ENCODE peak calls at places on chromosome 5, in six cellular contexts. Q is vagina, S is transverse colon, F is HCT116, M is breast epithelium, B is H1. Y is an unnamed sample.

GRCh38 chr5:97019435-97020117 is 83.7 kb downstream of the LNPEP start:
- DNase-seq in Q (no peak), S (no peak), F (no peak), M (no peak), B (peak; percentile 29), Y (no peak)

GRCh38 chr5:133539818-133540217 is 72.5 kb downstream of the FSTL4 start:
- DNase-seq in Q (no peak), S (no peak), F (no peak), M (no peak), B (no peak), Y (no peak)

GRCh38 chr5:96751203-96752169 is 56.3 kb downstream of the ERAP1 start:
- DNase-seq in Q (no peak), S (no peak), F (no peak), M (no peak), B (no peak), Y (no peak)

GRCh38 chr5:154628685-154629084 is 126.5 kb upstream of the LARP1 start:
- DNase-seq in Q (no peak), S (no peak), F (no peak), M (no peak), B (no peak), Y (no peak)

GRCh38 chr5:141524604-141525597 is 36.0 kb downstream of the PCDHGC5 start:
- DNase-seq in Q (no peak), S (peak; percentile 87), F (peak; percentile 88), M (peak; percentile 85), B (peak; percentile 95), Y (peak; percentile 92)

GRCh38 chr5:107553063-107553676 is 117.6 kb downstream of the EFNA5 start:
- DNase-seq in Q (no peak), S (no peak), F (no peak), M (no peak), B (no peak), Y (no peak)

GRCh38 chr5:174446988-174447387 is 277.4 kb upstream of the MSX2 start:
- DNase-seq in Q (no peak), S (no peak), F (no peak), M (no peak), B (no peak), Y (no peak)

GRCh38 chr5:129244478-129244877 is 149.9 kb downstream of the ISOC1 start:
- DNase-seq in Q (no peak), S (no peak), F (no peak), M (no peak), B (no peak), Y (no peak)

GRCh38 chr5:6522337-6522736 is 73.7 kb downstream of the UBE2QL1 start:
- DNase-seq in Q (peak; percentile 4), S (no peak), F (no peak), M (no peak), B (no peak), Y (peak; percentile 64)

GRCh38 chr5:1787472-1788047 is 12.1 kb downstream of the MRPL36 start:
- DNase-seq in Q (no peak), S (no peak), F (no peak), M (no peak), B (no peak), Y (no peak)

GRCh38 chr5:4802044-4802443 is 338.1 kb upstream of the ADAMTS16 start:
- DNase-seq in Q (no peak), S (no peak), F (no peak), M (no peak), B (no peak), Y (no peak)

GRCh38 chr5:34929150-34929719 is at the start of gene DNAJC21:
- DNase-seq in Q (peak; percentile 98), S (peak; percentile 98), F (peak; percentile 87), M (peak; percentile 96), B (peak; percentile 94), Y (peak; percentile 99)

GRCh38 chr5:34930527-34930844 is 1.1 kb downstream of the DNAJC21 start:
- DNase-seq in Q (no peak), S (no peak), F (no peak), M (no peak), B (no peak), Y (no peak)

GRCh38 chr5:34930870-34931269 is 1.5 kb downstream of the DNAJC21 start:
- DNase-seq in Q (no peak), S (no peak), F (no peak), M (no peak), B (no peak), Y (no peak)

GRCh38 chr5:34928267-34928666 is 1.1 kb upstream of the DNAJC21 start:
- DNase-seq in Q (no peak), S (no peak), F (no peak), M (no peak), B (no peak), Y (no peak)

GRCh38 chr5:34929720-34930526 is 564 bp downstream of the DNAJC21 start:
- DNase-seq in Q (no peak), S (peak; percentile 92), F (peak; percentile 73), M (peak; percentile 85), B (peak; percentile 38), Y (peak; percentile 98)
- TF ChIP-seq POLR2A in Q (no peak), S (peak; percentile 85), F (no peak), M (peak; percentile 8), B (no peak), Y (peak; percentile 86)

GRCh38 chr5:175853573-175854230 is 17.7 kb upstream of the CPLX2 start:
- DNase-seq in Q (no peak), S (no peak), F (no peak), M (no peak), B (no peak), Y (no peak)
- TF ChIP-seq POLR2AphosphoS5 in Q (no peak), S (no peak), F (no peak), M (no peak), B (no peak), Y (no peak)

DNA sequence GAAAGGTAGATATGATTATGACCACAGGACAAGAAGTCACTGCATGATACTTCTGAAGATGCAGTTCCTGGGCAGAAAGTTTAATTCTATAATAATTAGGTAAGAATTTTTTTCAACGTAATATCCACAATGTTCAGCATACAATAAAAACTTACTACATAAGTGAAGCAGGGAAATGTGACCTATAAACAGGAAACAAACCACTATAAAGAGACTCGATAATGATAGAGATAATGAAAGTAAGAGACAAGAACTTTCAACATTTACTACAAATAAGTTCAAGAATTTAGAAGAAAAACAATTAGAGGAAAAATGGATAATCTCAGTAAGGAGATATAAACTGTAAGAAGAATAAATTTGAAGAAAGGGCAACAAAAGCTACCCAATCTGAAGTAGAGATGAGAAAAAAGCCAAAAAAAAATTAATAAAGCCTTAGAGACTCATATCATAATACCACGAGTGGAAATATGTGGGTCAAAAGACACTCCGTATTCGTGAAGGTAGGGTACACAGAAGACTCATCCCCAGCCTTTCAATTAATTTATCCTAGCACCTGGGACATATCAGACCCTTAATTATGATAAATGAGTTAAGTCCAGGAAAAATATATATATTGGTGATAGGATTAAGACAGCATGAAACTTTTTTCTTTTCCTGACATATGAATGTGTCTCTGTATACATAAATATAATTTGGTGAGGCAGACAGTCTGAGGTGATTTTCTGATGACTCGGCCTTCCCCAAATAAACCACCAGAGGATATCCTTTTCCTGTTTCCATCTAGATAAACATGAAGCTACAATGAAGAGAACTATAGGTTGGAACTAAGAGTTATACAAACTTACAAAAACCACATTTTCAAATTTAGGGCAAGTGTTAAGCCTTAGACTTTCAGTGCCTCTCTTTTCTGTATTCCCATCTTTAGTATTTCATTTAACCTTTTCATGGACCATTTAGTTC is 120.4 kb downstream of the RAPGEF6 start:
- DNase-seq in Q (no peak), S (no peak), F (no peak), M (no peak), B (no peak), Y (no peak)
- TF ChIP-seq CTCF in Q (no peak), S (no peak), F (no peak), M (no peak), B (no peak), Y (no peak)

DNA sequence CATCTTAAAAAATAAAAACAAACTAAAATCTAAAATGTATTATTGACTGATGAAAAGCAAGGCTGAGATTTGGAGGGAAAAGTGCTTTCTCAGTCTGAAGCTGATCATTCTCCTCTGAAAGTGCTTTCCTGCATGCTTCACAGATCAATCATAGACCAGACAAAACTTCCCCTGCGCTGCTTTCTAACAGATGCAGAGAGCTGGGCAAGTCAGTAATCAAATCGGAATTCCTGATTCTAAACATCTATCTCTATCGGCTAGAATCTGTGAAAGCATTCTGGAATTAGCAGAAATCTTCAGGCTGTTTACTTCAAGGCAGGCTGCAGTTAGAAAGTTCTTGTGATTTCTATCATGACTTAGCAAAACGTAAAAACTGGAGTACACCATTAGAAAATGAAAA is 15.6 kb upstream of the FAM81B start:
- DNase-seq in Q (no peak), S (no peak), F (no peak), M (no peak), B (no peak), Y (no peak)
- TF ChIP-seq POLR2A in Q (no peak), S (no peak), F (no peak), M (no peak), B (no peak), Y (no peak)

GRCh38 chr5:61245486-61245885 is 83.2 kb upstream of the SMIM15 start:
- DNase-seq in Q (no peak), S (peak; percentile 9), F (no peak), M (no peak), B (no peak), Y (no peak)

GRCh38 chr5:61246768-61247307 is 84.6 kb upstream of the SMIM15 start:
- DNase-seq in Q (no peak), S (no peak), F (no peak), M (no peak), B (no peak), Y (no peak)

GRCh38 chr5:61245936-61246335 is 83.7 kb upstream of the SMIM15 start:
- DNase-seq in Q (no peak), S (peak; percentile 37), F (no peak), M (no peak), B (no peak), Y (no peak)
- TF ChIP-seq POLR2AphosphoS5 in Q (no peak), S (no peak), F (no peak), M (no peak), B (no peak), Y (no peak)

GRCh38 chr5:104111622-104112021 is 549.0 kb upstream of the NUDT12 start:
- DNase-seq in Q (no peak), S (no peak), F (no peak), M (no peak), B (no peak), Y (no peak)
- TF ChIP-seq CTCF in Q (no peak), S (no peak), F (no peak), M (no peak), B (no peak), Y (no peak)

DNA sequence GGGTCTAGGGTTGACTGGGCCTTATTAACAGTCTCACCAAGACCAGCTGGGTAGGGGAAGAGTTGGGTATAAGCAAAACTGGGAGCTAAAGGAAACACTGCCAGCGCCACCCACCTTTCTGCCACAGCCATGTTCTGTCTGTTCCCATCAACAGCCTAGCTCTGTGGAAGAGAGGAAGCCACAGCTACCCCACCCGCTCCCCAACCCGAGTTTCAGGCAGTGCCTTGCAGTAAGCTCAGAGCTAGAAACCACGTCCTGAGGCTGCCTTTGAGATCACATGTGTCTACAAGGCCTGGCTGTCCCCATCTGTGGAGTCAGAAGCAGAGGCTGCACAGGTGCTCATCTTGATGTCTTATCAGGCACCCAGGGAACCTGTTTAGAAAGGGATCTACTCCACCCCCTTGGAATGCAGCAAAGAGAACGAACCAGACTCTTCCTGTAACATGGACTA is 15.3 kb downstream of the HNRNPH1 start:
- DNase-seq in Q (no peak), S (no peak), F (no peak), M (no peak), B (no peak), Y (no peak)
- TF ChIP-seq POLR2A in Q (no peak), S (no peak), F (no peak), M (no peak), B (peak; percentile 12), Y (no peak)

Y was measured in upper lobe of left lung.